ENCODE peak calls at places on chromosomes 7 and 10, in seven cellular contexts. One of them, this sample, is unnamed.

GRCh38 chr7:77799078-77799964 is 748 bp downstream of the PHTF2 start:
- DNase-seq in MM.1S: peak; percentile 27
- DNase-seq in iPS DF 6.9: no peak
- DNase-seq in tibial artery: peak; percentile 77
- DNase-seq in OCI-LY7: peak; percentile 51
- DNase-seq in neuronal stem cell: peak; percentile 57
- DNase-seq in IMR-90: peak; percentile 35
- DNase-seq in this sample: peak; percentile 90

GRCh38 chr7:77199008-77199966 is at the start of gene FGL2:
- DNase-seq in iPS DF 6.9: peak; percentile 13
- DNase-seq in tibial artery: peak; percentile 86
- DNase-seq in IMR-90: peak; percentile 67
- DNase-seq in MM.1S: peak; percentile 60
- DNase-seq in OCI-LY7: peak; percentile 32
- DNase-seq in neuronal stem cell: peak; percentile 12
- DNase-seq in this sample: peak; percentile 83

GRCh38 chr7:80165177-80165576 is 30.5 kb downstream of the GNAI1 start:
- DNase-seq in neuronal stem cell: no peak
- DNase-seq in MM.1S: no peak
- DNase-seq in iPS DF 6.9: no peak
- DNase-seq in OCI-LY7: no peak
- DNase-seq in tibial artery: no peak
- DNase-seq in IMR-90: no peak
- DNase-seq in this sample: no peak

GRCh38 chr7:24930856-24931255 is 49.1 kb downstream of the OSBPL3 start:
- DNase-seq in tibial artery: no peak
- DNase-seq in iPS DF 6.9: no peak
- DNase-seq in OCI-LY7: no peak
- DNase-seq in neuronal stem cell: no peak
- DNase-seq in IMR-90: no peak
- DNase-seq in MM.1S: no peak
- DNase-seq in this sample: no peak

GRCh38 chr10:17793823-17794759 is 15.1 kb upstream of the MRC1 start:
- DNase-seq in tibial artery: no peak
- DNase-seq in neuronal stem cell: no peak
- DNase-seq in IMR-90: no peak
- DNase-seq in MM.1S: no peak
- DNase-seq in iPS DF 6.9: no peak
- DNase-seq in OCI-LY7: no peak
- DNase-seq in this sample: no peak

GRCh38 chr7:4610768-4611467 is 71.2 kb upstream of the FOXK1 start:
- DNase-seq in OCI-LY7: peak; percentile 69
- DNase-seq in tibial artery: no peak
- DNase-seq in IMR-90: peak; percentile 69
- DNase-seq in MM.1S: peak; percentile 71
- DNase-seq in iPS DF 6.9: no peak
- DNase-seq in neuronal stem cell: peak; percentile 40
- DNase-seq in this sample: no peak

GRCh38 chr10:127563718-127564553 is 14.8 kb downstream of the NPS start:
- DNase-seq in tibial artery: no peak
- DNase-seq in neuronal stem cell: no peak
- DNase-seq in OCI-LY7: peak; percentile 31
- DNase-seq in MM.1S: peak; percentile 23
- DNase-seq in IMR-90: no peak
- DNase-seq in iPS DF 6.9: no peak
- DNase-seq in this sample: no peak

GRCh38 chr10:113235505-113235904 is 285.5 kb downstream of the TCF7L2 start:
- DNase-seq in tibial artery: no peak
- DNase-seq in neuronal stem cell: no peak
- DNase-seq in OCI-LY7: no peak
- DNase-seq in iPS DF 6.9: no peak
- DNase-seq in MM.1S: no peak
- DNase-seq in IMR-90: no peak
- DNase-seq in this sample: peak; percentile 52

GRCh38 chr7:29146888-29147609 is 712 bp upstream of the CPVL start:
- DNase-seq in OCI-LY7: no peak
- DNase-seq in tibial artery: no peak
- DNase-seq in MM.1S: peak; percentile 60
- DNase-seq in neuronal stem cell: no peak
- DNase-seq in iPS DF 6.9: no peak
- DNase-seq in IMR-90: no peak
- DNase-seq in this sample: no peak

GRCh38 chr7:2037805-2038635 is 194.7 kb downstream of the MAD1L1 start:
- DNase-seq in IMR-90: peak; percentile 80
- DNase-seq in iPS DF 6.9: no peak
- DNase-seq in tibial artery: peak; percentile 68
- DNase-seq in neuronal stem cell: no peak
- DNase-seq in OCI-LY7: peak; percentile 47
- DNase-seq in MM.1S: no peak
- DNase-seq in this sample: peak; percentile 31

GRCh38 chr10:98510412-98510995 is 63.8 kb upstream of the HPS1 start:
- DNase-seq in iPS DF 6.9: no peak
- DNase-seq in neuronal stem cell: no peak
- DNase-seq in OCI-LY7: no peak
- DNase-seq in tibial artery: no peak
- DNase-seq in MM.1S: no peak
- DNase-seq in IMR-90: no peak
- DNase-seq in this sample: no peak

GRCh38 chr10:99906470-99906869 is 103.3 kb downstream of the DNMBP start:
- DNase-seq in MM.1S: no peak
- DNase-seq in neuronal stem cell: no peak
- DNase-seq in OCI-LY7: no peak
- DNase-seq in tibial artery: no peak
- DNase-seq in iPS DF 6.9: no peak
- DNase-seq in IMR-90: peak; percentile 96
- DNase-seq in this sample: no peak

GRCh38 chr7:47407136-47407535 is 174.8 kb downstream of the TNS3 start:
- DNase-seq in IMR-90: no peak
- DNase-seq in tibial artery: peak; percentile 61
- DNase-seq in neuronal stem cell: no peak
- DNase-seq in iPS DF 6.9: no peak
- DNase-seq in OCI-LY7: no peak
- DNase-seq in MM.1S: no peak
- DNase-seq in this sample: no peak

GRCh38 chr7:47406766-47407129 is 175.2 kb downstream of the TNS3 start:
- DNase-seq in IMR-90: no peak
- DNase-seq in iPS DF 6.9: no peak
- DNase-seq in MM.1S: no peak
- DNase-seq in neuronal stem cell: no peak
- DNase-seq in OCI-LY7: no peak
- DNase-seq in tibial artery: no peak
- DNase-seq in this sample: no peak

GRCh38 chr7:47407821-47408674 is 173.9 kb downstream of the TNS3 start:
- DNase-seq in iPS DF 6.9: no peak
- DNase-seq in MM.1S: no peak
- DNase-seq in neuronal stem cell: no peak
- DNase-seq in IMR-90: no peak
- DNase-seq in OCI-LY7: no peak
- DNase-seq in tibial artery: peak; percentile 55
- DNase-seq in this sample: no peak

GRCh38 chr7:47405286-47405904 is 176.5 kb downstream of the TNS3 start:
- DNase-seq in OCI-LY7: no peak
- DNase-seq in iPS DF 6.9: no peak
- DNase-seq in neuronal stem cell: no peak
- DNase-seq in IMR-90: no peak
- DNase-seq in tibial artery: no peak
- DNase-seq in MM.1S: no peak
- DNase-seq in this sample: no peak

DNA sequence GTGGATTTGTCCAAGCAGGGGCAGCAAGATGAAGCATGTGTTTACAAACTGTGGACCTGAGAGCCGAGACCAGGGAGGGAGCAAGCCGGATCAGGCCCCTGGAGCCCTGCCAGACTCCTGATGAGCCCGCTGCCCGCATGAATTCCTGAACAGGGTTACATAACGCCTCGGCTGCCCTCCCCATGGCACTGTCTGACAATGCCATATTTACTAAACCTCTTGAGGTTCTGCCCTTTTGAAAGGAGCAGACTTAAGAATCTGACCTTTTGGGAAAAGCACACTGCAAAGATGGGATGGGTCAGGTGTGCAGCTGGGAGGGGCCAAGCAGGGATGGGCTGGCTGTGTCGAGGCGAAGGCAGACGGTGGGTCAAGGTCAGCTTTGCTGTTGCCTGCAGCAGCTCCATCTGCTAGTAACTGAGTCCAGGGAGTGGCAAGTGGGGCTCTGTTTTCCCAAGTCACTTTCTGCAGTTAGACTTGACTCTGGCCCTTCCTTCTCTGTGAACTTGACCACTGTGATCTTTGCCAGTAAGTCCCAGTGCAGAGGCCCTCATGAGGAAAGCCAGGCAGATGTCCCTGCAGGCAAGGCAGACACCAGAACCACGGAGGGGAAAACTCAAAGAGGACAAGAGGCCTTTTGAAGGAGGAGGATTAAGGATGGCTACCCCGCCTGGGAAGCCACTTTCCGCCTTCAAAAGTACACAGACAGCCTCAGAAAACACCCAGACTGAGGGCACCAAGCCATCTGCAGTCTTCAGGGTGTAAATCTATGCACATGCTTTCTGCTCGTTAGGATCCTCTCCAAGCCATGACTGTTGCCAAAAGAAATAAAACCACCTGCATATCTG is 175.8 kb downstream of the TNS3 start:
- DNase-seq in MM.1S: no peak
- DNase-seq in tibial artery: peak; percentile 88
- DNase-seq in iPS DF 6.9: no peak
- DNase-seq in IMR-90: peak; percentile 41
- DNase-seq in OCI-LY7: no peak
- DNase-seq in neuronal stem cell: no peak
- DNase-seq in this sample: peak; percentile 81
- H3K27ac ChIP-seq in MM.1S: no peak overlapping the region
- H3K27ac ChIP-seq in tibial artery: peak overlapping the region; percentile 66
- H3K27ac ChIP-seq in iPS DF 6.9: no peak overlapping the region
- H3K27ac ChIP-seq in IMR-90: no peak overlapping the region
- H3K27ac ChIP-seq in OCI-LY7: no peak overlapping the region
- H3K27ac ChIP-seq in neuronal stem cell: no peak overlapping the region
- H3K27ac ChIP-seq in this sample: peak overlapping the region; percentile 6

GRCh38 chr10:48533951-48534720 is 70.7 kb downstream of the ARHGAP22 start:
- DNase-seq in MM.1S: no peak
- DNase-seq in IMR-90: no peak
- DNase-seq in tibial artery: no peak
- DNase-seq in neuronal stem cell: no peak
- DNase-seq in iPS DF 6.9: no peak
- DNase-seq in OCI-LY7: no peak
- DNase-seq in this sample: no peak

GRCh38 chr10:48535416-48536225 is 69.3 kb downstream of the ARHGAP22 start:
- DNase-seq in tibial artery: no peak
- DNase-seq in neuronal stem cell: no peak
- DNase-seq in IMR-90: no peak
- DNase-seq in OCI-LY7: no peak
- DNase-seq in MM.1S: peak; percentile 66
- DNase-seq in iPS DF 6.9: no peak
- DNase-seq in this sample: no peak

GRCh38 chr10:48538611-48539010 is 66.3 kb downstream of the ARHGAP22 start:
- DNase-seq in IMR-90: no peak
- DNase-seq in MM.1S: no peak
- DNase-seq in tibial artery: no peak
- DNase-seq in iPS DF 6.9: no peak
- DNase-seq in OCI-LY7: no peak
- DNase-seq in neuronal stem cell: no peak
- DNase-seq in this sample: no peak

GRCh38 chr10:48536226-48536500 is 68.7 kb downstream of the ARHGAP22 start:
- DNase-seq in iPS DF 6.9: no peak
- DNase-seq in IMR-90: no peak
- DNase-seq in tibial artery: no peak
- DNase-seq in OCI-LY7: no peak
- DNase-seq in MM.1S: no peak
- DNase-seq in neuronal stem cell: no peak
- DNase-seq in this sample: no peak

DNA sequence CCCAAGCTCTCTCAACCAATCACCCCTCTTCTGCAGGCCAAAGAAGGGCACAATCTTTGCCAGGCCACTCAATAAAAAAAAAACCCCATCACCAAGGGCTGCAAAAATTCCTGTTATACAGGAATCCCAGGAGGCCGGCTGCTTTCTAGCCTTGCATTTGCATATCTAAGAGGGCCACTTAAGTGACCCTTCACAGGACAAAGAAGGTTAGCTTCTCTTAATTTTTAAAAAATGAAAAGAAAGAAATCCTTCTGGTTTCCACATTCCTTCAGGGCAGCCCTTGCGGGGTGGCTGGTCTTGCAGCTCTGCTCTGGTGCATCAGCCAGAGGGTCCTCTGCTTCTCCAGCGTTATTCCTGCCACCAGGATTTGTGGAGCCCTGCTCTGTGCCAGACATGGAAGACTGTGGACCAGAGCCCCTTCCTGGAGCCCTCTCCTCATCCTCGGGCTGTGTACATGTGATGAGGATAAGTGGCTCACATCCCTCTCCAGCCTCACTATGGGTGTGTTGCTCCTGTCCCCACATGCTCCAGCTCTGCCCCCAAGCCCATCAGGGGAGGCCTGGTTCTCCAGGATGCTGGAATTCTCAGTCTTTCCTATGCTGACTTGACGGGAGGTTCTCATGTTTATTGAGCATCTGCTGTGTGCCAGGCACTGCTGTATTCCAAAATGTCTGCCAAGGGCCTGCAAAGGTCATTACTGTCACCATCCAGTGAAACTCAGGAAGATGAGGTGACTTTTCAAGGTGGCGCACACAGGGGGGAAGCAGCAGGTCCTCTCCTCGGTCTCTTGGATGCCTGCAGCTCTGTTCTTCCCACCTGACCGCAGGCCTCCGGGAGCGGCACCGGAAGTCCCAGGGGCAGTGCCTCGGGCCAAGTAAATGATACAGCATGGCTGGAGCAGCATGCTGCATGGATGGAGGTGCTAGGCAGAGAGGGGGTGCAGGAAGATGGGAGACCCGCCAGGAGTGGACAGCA is 67.7 kb downstream of the ARHGAP22 start:
- DNase-seq in MM.1S: no peak
- DNase-seq in tibial artery: no peak
- DNase-seq in IMR-90: no peak
- DNase-seq in OCI-LY7: no peak
- DNase-seq in neuronal stem cell: no peak
- DNase-seq in iPS DF 6.9: no peak
- DNase-seq in this sample: no peak
- H3K27ac ChIP-seq in MM.1S: no peak overlapping the region
- H3K27ac ChIP-seq in tibial artery: no peak overlapping the region
- H3K27ac ChIP-seq in IMR-90: no peak overlapping the region
- H3K27ac ChIP-seq in OCI-LY7: no peak overlapping the region
- H3K27ac ChIP-seq in neuronal stem cell: no peak overlapping the region
- H3K27ac ChIP-seq in iPS DF 6.9: peak overlapping the region; percentile 12
- H3K27ac ChIP-seq in this sample: no peak overlapping the region

GRCh38 chr10:122168598-122168997 is 102.5 kb upstream of the BTBD16 start:
- DNase-seq in neuronal stem cell: no peak
- DNase-seq in OCI-LY7: no peak
- DNase-seq in IMR-90: no peak
- DNase-seq in tibial artery: no peak
- DNase-seq in MM.1S: no peak
- DNase-seq in iPS DF 6.9: no peak
- DNase-seq in this sample: no peak
- H3K27ac ChIP-seq in neuronal stem cell: no peak overlapping the region
- H3K27ac ChIP-seq in OCI-LY7: no peak overlapping the region
- H3K27ac ChIP-seq in IMR-90: no peak overlapping the region
- H3K27ac ChIP-seq in tibial artery: no peak overlapping the region
- H3K27ac ChIP-seq in MM.1S: peak overlapping the region; percentile 3
- H3K27ac ChIP-seq in iPS DF 6.9: no peak overlapping the region
- H3K27ac ChIP-seq in this sample: no peak overlapping the region

GRCh38 chr10:11201911-11202310 is 184.2 kb downstream of the CELF2 start:
- DNase-seq in tibial artery: no peak
- DNase-seq in iPS DF 6.9: no peak
- DNase-seq in OCI-LY7: no peak
- DNase-seq in neuronal stem cell: no peak
- DNase-seq in MM.1S: no peak
- DNase-seq in IMR-90: no peak
- DNase-seq in this sample: no peak
- H3K27ac ChIP-seq in tibial artery: no peak overlapping the region
- H3K27ac ChIP-seq in iPS DF 6.9: no peak overlapping the region
- H3K27ac ChIP-seq in OCI-LY7: no peak overlapping the region
- H3K27ac ChIP-seq in neuronal stem cell: no peak overlapping the region
- H3K27ac ChIP-seq in MM.1S: no peak overlapping the region
- H3K27ac ChIP-seq in IMR-90: no peak overlapping the region
- H3K27ac ChIP-seq in this sample: no peak overlapping the region

GRCh38 chr7:92988051-92988450 is 129.7 kb downstream of the SAMD9 start:
- DNase-seq in MM.1S: no peak
- DNase-seq in IMR-90: peak; percentile 78
- DNase-seq in neuronal stem cell: no peak
- DNase-seq in OCI-LY7: no peak
- DNase-seq in tibial artery: no peak
- DNase-seq in iPS DF 6.9: peak; percentile 20
- DNase-seq in this sample: no peak
- H3K27ac ChIP-seq in MM.1S: no peak overlapping the region
- H3K27ac ChIP-seq in IMR-90: no peak overlapping the region
- H3K27ac ChIP-seq in neuronal stem cell: no peak overlapping the region
- H3K27ac ChIP-seq in OCI-LY7: no peak overlapping the region
- H3K27ac ChIP-seq in tibial artery: no peak overlapping the region
- H3K27ac ChIP-seq in iPS DF 6.9: no peak overlapping the region
- H3K27ac ChIP-seq in this sample: no peak overlapping the region